ENCODE peak calls at places on chromosomes 13 and 19, in five cellular contexts. Q, C, F, J and V are unnamed samples.

GRCh38 chr13:94548382-94549240 is 47.3 kb downstream of the TGDS start:
- DNase-seq in Q (peak; percentile 53), C (peak; percentile 69), F (peak; percentile 29), J (peak; percentile 72), V (no peak)

GRCh38 chr13:40617801-40618356 is 48.6 kb downstream of the FOXO1 start:
- DNase-seq in Q (no peak), C (no peak), F (no peak), J (no peak), V (no peak)

GRCh38 chr13:76516013-76516412 is 370.2 kb downstream of the KCTD12 start:
- DNase-seq in Q (no peak), C (no peak), F (peak; percentile 92), J (no peak), V (no peak)

GRCh38 chr19:48133094-48133493 is 22.5 kb upstream of the PLA2G4C start:
- DNase-seq in Q (no peak), C (no peak), F (no peak), J (no peak), V (no peak)

GRCh38 chr13:30159446-30159839 is 147.9 kb downstream of the KATNAL1 start:
- DNase-seq in Q (no peak), C (no peak), F (peak; percentile 94), J (no peak), V (no peak)

GRCh38 chr13:54185785-54186184 is 1157.2 kb downstream of the OLFM4 start:
- DNase-seq in Q (no peak), C (no peak), F (no peak), J (no peak), V (no peak)

GRCh38 chr13:44796597-44797517 is 192.4 kb downstream of the NUFIP1 start:
- DNase-seq in Q (no peak), C (no peak), F (no peak), J (no peak), V (no peak)

GRCh38 chr19:10418281-10419199 is 1.8 kb upstream of the PDE4A start:
- DNase-seq in Q (no peak), C (no peak), F (no peak), J (no peak), V (no peak)

GRCh38 chr19:49409441-49410029 is 13.7 kb downstream of the PTH2 start:
- DNase-seq in Q (no peak), C (no peak), F (no peak), J (no peak), V (no peak)

GRCh38 chr19:17348700-17349099 is 11.3 kb downstream of the GTPBP3 start:
- DNase-seq in Q (peak; percentile 61), C (peak; percentile 60), F (peak; percentile 53), J (peak; percentile 81), V (peak; percentile 52)

GRCh38 chr13:32205426-32206096 is 109.6 kb downstream of the ZAR1L start:
- DNase-seq in Q (no peak), C (no peak), F (peak; percentile 46), J (no peak), V (no peak)

GRCh38 chr13:64540468-64540867 is 2689.7 kb downstream of the PCDH9 start:
- DNase-seq in Q (no peak), C (no peak), F (peak; percentile 11), J (no peak), V (no peak)

GRCh38 chr13:40777166-40777956 is 6.4 kb upstream of the MRPS31 start:
- DNase-seq in Q (no peak), C (no peak), F (peak; percentile 37), J (no peak), V (no peak)

GRCh38 chr13:40598599-40598998 is 67.8 kb downstream of the FOXO1 start:
- DNase-seq in Q (peak; percentile 51), C (no peak), F (no peak), J (no peak), V (no peak)

GRCh38 chr13:24013189-24013588 is 115.9 kb upstream of the C1QTNF9B start:
- DNase-seq in Q (no peak), C (no peak), F (no peak), J (no peak), V (no peak)

GRCh38 chr19:36009220-36009619 is 607 bp upstream of the SYNE4 start:
- DNase-seq in Q (peak; percentile 69), C (peak; percentile 75), F (peak; percentile 48), J (peak; percentile 80), V (peak; percentile 69)

GRCh38 chr19:18055967-18056366 is 30.8 kb downstream of the IL12RB1 start:
- DNase-seq in Q (no peak), C (no peak), F (no peak), J (no peak), V (no peak)

GRCh38 chr13:26412263-26412662 is 145.2 kb upstream of the WASF3 start:
- DNase-seq in Q (no peak), C (no peak), F (no peak), J (no peak), V (no peak)

GRCh38 chr13:87666826-87667225 is 4.3 kb upstream of the SLITRK5 start:
- DNase-seq in Q (no peak), C (no peak), F (no peak), J (no peak), V (no peak)

GRCh38 chr13:74306496-74306895 is 172.3 kb upstream of the KLF12 start:
- DNase-seq in Q (no peak), C (no peak), F (peak; percentile 45), J (no peak), V (no peak)

GRCh38 chr13:46354143-46355087 is 32.6 kb downstream of the RUBCNL start:
- DNase-seq in Q (no peak), C (no peak), F (peak; percentile 88), J (no peak), V (no peak)

GRCh38 chr19:9456018-9456689 is 20.8 kb upstream of the ZNF266 start:
- DNase-seq in Q (no peak), C (no peak), F (no peak), J (no peak), V (no peak)

GRCh38 chr19:281156-281853 is 9.9 kb downstream of the PLPP2 start:
- DNase-seq in Q (no peak), C (no peak), F (no peak), J (no peak), V (no peak)

GRCh38 chr13:26017932-26018690 is 33.7 kb downstream of the SHISA2 start:
- DNase-seq in Q (no peak), C (no peak), F (no peak), J (no peak), V (no peak)

GRCh38 chr13:105918842-105919741 is 616.4 kb downstream of the EFNB2 start:
- DNase-seq in Q (no peak), C (no peak), F (peak; percentile 82), J (no peak), V (no peak)

GRCh38 chr19:46621191-46622117 is 3.4 kb downstream of the PTGIR start:
- DNase-seq in Q (no peak), C (no peak), F (peak; percentile 11), J (peak; percentile 65), V (no peak)

GRCh38 chr13:21548577-21548976 is 55.4 kb downstream of the MICU2 start:
- DNase-seq in Q (no peak), C (no peak), F (no peak), J (no peak), V (no peak)

GRCh38 chr19:40464059-40465024 is 1.2 kb downstream of the BLVRB start:
- DNase-seq in Q (peak; percentile 88), C (peak; percentile 83), F (peak; percentile 88), J (peak; percentile 85), V (peak; percentile 86)
- TF ChIP-seq POLR2A in Q (no peak), C (no peak), F (no peak), J (no peak), V (no peak)

DNA sequence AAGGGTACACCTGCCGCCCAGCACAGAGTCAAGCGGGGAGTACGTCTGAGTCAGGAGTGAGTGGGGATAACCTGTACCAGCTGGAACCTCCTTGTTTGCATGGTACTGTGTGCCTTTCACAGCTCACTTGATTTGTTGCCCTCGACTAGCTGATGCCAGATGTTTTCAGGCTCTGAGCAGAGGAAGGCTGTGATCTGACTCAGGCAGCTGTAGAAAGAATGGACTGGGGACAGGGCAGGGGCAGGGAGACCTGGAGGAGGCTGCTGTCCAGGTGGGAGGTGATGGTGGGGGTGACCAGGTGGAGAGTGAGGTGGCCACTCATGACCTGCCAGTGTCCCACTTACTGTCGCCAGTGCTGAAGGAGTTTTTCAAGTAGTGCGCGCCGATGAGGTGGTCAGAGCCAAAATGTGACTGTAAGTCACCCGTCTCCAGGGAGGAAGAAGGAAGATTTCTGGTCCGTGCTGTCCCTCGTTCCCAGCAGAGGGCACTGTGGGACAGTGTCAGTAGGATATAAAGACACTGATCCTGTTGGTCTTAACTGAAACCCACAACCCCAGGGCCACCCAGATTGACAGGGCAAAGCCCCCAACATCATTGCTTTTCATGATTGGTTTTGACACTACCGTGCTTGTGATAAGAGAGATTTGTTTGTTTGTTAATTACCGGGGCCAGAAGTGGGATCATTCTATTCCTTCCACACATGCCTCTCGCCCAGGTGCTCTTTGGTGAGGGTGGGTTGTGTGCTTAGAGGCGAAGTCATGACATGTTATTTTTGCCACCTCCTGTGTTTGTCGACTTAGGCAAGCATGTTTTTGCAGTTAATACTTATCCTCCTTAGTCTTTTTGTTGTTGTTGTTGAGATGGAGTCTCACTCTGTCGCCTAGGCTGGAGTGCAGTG is 128.4 kb downstream of the DPF1 start:
- DNase-seq in Q (peak; percentile 48), C (peak; percentile 57), F (peak; percentile 71), J (peak; percentile 72), V (peak; percentile 78)
- TF ChIP-seq POLR2A in Q (no peak), C (no peak), F (no peak), J (no peak), V (no peak)

DNA sequence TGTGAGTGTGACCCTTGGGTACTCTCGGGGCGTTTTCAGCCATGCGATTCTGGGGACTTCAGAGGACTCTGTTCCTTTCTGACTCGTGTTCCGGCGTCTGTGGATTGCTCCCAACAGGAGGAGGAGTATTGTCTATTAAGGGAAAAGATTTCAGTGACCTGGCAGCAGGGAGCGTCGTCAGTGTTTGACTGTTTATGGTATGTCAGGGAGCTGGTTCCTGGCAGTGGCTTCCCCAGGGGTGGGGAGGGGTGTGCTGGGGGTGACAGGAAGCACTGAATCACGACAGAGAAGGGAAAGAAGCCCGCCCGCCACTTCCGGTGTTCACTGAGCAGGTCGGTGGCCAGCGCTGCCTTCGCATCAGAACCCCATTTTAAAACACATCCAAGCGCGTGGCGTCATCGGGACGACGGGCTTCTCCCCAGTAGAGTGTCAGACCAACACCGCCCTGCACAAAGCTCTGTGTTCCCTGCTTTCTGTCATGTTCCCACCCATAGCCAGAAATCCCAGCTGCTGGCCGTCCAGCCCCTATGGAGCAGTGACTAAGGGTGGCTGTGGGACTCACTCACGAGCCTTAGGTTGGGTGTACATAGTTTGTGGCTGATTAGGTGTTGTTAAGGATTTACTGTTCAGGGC is 33.8 kb downstream of the COL4A2 start:
- DNase-seq in Q (peak; percentile 91), C (peak; percentile 74), F (peak; percentile 93), J (peak; percentile 86), V (peak; percentile 88)
- TF ChIP-seq POLR2A in Q (peak; percentile 44), C (no peak), F (peak; percentile 68), J (no peak), V (no peak)

DNA sequence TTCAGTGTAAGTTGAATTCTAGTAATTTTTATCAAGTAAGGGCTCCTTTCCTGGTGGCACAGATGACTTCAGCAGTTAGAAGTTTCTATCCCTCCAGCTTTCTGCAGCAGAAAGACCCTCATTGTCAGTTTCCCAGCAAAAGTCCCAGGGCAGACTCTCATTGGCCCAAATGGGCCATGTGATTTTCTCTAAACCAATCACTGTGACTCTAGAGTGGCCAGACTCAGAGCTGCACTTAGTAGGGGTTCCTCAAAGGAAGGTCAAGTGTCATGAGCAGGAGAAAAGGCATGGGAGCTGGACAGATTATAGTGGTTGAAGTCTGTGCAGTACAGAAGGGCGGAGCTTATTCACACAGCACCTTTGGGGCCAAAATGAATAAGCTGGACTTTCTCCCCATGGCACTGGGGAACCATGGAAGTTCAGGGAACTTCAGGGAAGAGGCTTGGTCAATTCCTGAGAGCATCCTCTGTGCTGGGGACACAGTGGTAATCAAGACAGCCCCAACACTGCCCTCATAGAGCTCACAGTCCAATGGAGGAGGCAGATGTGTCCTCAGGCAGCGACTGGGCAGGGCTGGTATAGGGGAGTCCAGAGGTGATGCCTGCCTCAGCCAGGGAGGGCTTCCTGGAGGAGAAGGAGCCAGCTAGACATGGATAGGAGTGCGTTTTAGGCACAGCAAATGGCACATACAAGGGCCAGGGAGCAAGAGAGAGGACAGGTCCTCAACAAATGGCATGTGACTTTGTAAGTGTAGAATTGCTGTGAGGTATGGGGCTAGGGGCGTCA is 18.3 kb downstream of the CKM start:
- DNase-seq in Q (no peak), C (no peak), F (no peak), J (no peak), V (no peak)
- TF ChIP-seq POLR2A in Q (no peak), C (no peak), F (no peak), J (no peak), V (no peak)